ENCODE peak calls at places on chromosomes 1 and 21, in seven cellular contexts. K, L, N, G, F, X and J are unnamed samples.

GRCh38 chr1:241507189-241507820 is 12.2 kb downstream of the FH start:
- DNase-seq in G (no peak), L (peak), N (no peak), F (peak), X (peak), K (no peak), J (peak)

GRCh38 chr1:19477284-19478240 is 7.8 kb downstream of the CAPZB start:
- DNase-seq in F (no peak), L (no peak), K (no peak), G (no peak), X (no peak), N (no peak), J (peak)

GRCh38 chr1:80533178-80533577 is 1267.6 kb upstream of the ADGRL2 start:
- DNase-seq in N (no peak), X (no peak), G (no peak), L (no peak), F (no peak), K (no peak), J (no peak)

GRCh38 chr1:116855788-116856187 is 53.9 kb upstream of the PTGFRN start:
- DNase-seq in N (no peak), K (no peak), F (peak), X (peak), G (no peak), L (peak), J (no peak)

GRCh38 chr1:147245586-147246021 is 3.1 kb downstream of the CHD1L start:
- DNase-seq in F (no peak), N (no peak), X (no peak), K (no peak), G (peak), L (no peak), J (no peak)

GRCh38 chr1:12173631-12174121 is 6.9 kb downstream of the TNFRSF1B start:
- DNase-seq in L (no peak), X (no peak), K (no peak), F (no peak), N (peak), G (peak), J (peak)

GRCh38 chr1:26787706-26788514 is at the start of gene PIGV:
- DNase-seq in F (peak), N (peak), X (peak), K (no peak), L (peak), G (peak), J (peak)

GRCh38 chr1:14944471-14944981 is 209.0 kb upstream of the TMEM51 start:
- DNase-seq in N (no peak), K (no peak), L (no peak), G (no peak), X (no peak), F (no peak), J (peak)

GRCh38 chr21:35924714-35925301 is 135.5 kb downstream of the SETD4 start:
- DNase-seq in L (peak), K (peak), G (peak), N (peak), F (peak), X (peak), J (peak)

GRCh38 chr1:99264201-99265021 is at the start of gene PLPPR4:
- DNase-seq in G (peak), N (peak), K (no peak), X (peak), F (peak), L (peak), J (peak)

GRCh38 chr1:74729741-74730478 is 2.9 kb downstream of the CRYZ start:
- DNase-seq in X (peak), L (peak), F (peak), K (no peak), N (no peak), G (peak), J (peak)

GRCh38 chr1:10302416-10302815 is 92.0 kb downstream of the KIF1B start:
- DNase-seq in N (no peak), X (no peak), K (no peak), G (no peak), L (no peak), F (no peak), J (no peak)

GRCh38 chr1:68600049-68600661 is 103.3 kb upstream of the DEPDC1 start:
- DNase-seq in F (no peak), G (peak), N (no peak), L (peak), X (peak), K (no peak), J (peak)

GRCh38 chr1:1240822-1241587 is 5.5 kb downstream of the C1QTNF12 start:
- DNase-seq in F (no peak), X (no peak), N (no peak), K (no peak), L (no peak), G (no peak), J (no peak)

GRCh38 chr1:34829250-34829649 is 30.3 kb downstream of the SMIM12 start:
- DNase-seq in N (no peak), L (peak), F (peak), K (no peak), X (peak), G (no peak), J (no peak)

GRCh38 chr1:19799233-19799876 is 361 bp downstream of the TMCO4 start:
- DNase-seq in L (peak), X (peak), N (peak), F (peak), K (no peak), G (peak), J (peak)

GRCh38 chr1:165484532-165484931 is 39.6 kb upstream of the RXRG start:
- DNase-seq in L (no peak), G (no peak), K (no peak), F (no peak), X (no peak), N (no peak), J (no peak)

GRCh38 chr1:38153426-38154088 is 107.0 kb upstream of the POU3F1 start:
- DNase-seq in L (no peak), X (no peak), G (no peak), K (no peak), F (no peak), N (no peak), J (no peak)

GRCh38 chr1:245111073-245111472 is 43.7 kb upstream of the KIF26B start:
- DNase-seq in N (no peak), G (no peak), K (no peak), X (no peak), F (no peak), L (no peak), J (no peak)

GRCh38 chr1:243407284-243408018 is 151.6 kb downstream of the SDCCAG8 start:
- DNase-seq in L (peak), N (no peak), F (peak), G (no peak), K (no peak), X (peak), J (peak)

GRCh38 chr1:155241851-155242264 is 13.4 kb downstream of the ENTREP3 start:
- DNase-seq in N (no peak), X (no peak), F (no peak), L (no peak), G (no peak), K (no peak), J (no peak)

GRCh38 chr1:88224940-88225339 is 459.1 kb upstream of the PKN2 start:
- DNase-seq in L (no peak), K (no peak), X (no peak), F (no peak), G (no peak), N (no peak), J (no peak)

GRCh38 chr1:19514391-19514831 is 29.1 kb upstream of the CAPZB start:
- DNase-seq in G (no peak), F (no peak), N (no peak), L (no peak), X (peak), K (peak), J (peak)

GRCh38 chr1:3292868-3293562 is 161.4 kb upstream of the ARHGEF16 start:
- DNase-seq in X (no peak), F (no peak), N (no peak), L (no peak), K (no peak), G (no peak), J (no peak)

GRCh38 chr1:41739061-41739955 is 179.4 kb downstream of the HIVEP3 start:
- DNase-seq in K (peak), X (peak), L (peak), N (peak), F (no peak), G (no peak), J (peak)

GRCh38 chr1:43549921-43550597 is 19.4 kb downstream of the PTPRF start:
- DNase-seq in K (no peak), F (no peak), N (peak), X (no peak), L (no peak), G (peak), J (no peak)

GRCh38 chr21:26965567-26966359 is 1.1 kb downstream of the ADAMTS5 start:
- DNase-seq in L (peak), G (no peak), X (peak), N (no peak), K (no peak), F (no peak), J (peak)

GRCh38 chr21:16554522-16554921 is 824.7 kb downstream of the USP25 start:
- DNase-seq in N (peak), G (no peak), X (peak), F (no peak), L (no peak), K (no peak), J (no peak)

GRCh38 chr21:46229133-46229922 is 754 bp upstream of the LSS start:
- DNase-seq in X (no peak), F (no peak), K (no peak), L (no peak), G (peak), N (peak), J (no peak)

GRCh38 chr1:151617995-151618394 is 6.1 kb downstream of the SNX27 start:
- DNase-seq in L (no peak), G (no peak), K (no peak), F (no peak), N (no peak), X (no peak), J (no peak)

GRCh38 chr1:24995661-24996060 is 65.6 kb upstream of the RUNX3 start:
- DNase-seq in X (no peak), G (no peak), K (no peak), N (no peak), F (no peak), L (no peak), J (no peak)
- H3K4me3 ChIP-seq in X (no peak), G (no peak), K (no peak), N (no peak), F (no peak), L (no peak), J (no peak)

GRCh38 chr1:181726608-181727007 is 243.3 kb downstream of the CACNA1E start:
- DNase-seq in X (no peak), G (no peak), F (no peak), L (no peak), K (no peak), N (no peak), J (no peak)
- H3K4me3 ChIP-seq in X (no peak), G (no peak), F (no peak), L (no peak), K (no peak), N (no peak), J (no peak)

GRCh38 chr1:225817611-225818061 is 7.7 kb downstream of the EPHX1 start:
- DNase-seq in F (peak), K (peak), X (peak), L (peak), N (peak), G (peak), J (peak)
- H3K4me3 ChIP-seq in F (no peak), K (no peak), X (no peak), L (no peak), N (no peak), G (no peak), J (no peak)

GRCh38 chr1:28233264-28233606 is 406 bp upstream of the DNAJC8 start:
- DNase-seq in G (no peak), N (no peak), K (no peak), F (no peak), L (no peak), X (no peak), J (no peak)
- H3K4me3 ChIP-seq in G (peak), N (peak), K (no peak), F (no peak), L (peak), X (no peak), J (no peak)

GRCh38 chr1:156677616-156678596 is 699 bp upstream of the NES start:
- DNase-seq in L (peak), N (peak), X (peak), F (peak), G (peak), K (no peak), J (peak)
- H3K4me3 ChIP-seq in L (peak), N (no peak), X (peak), F (peak), G (peak), K (peak), J (peak)